ENCODE peak calls at places on chromosomes 4 and X, in ten cellular contexts. U, V, I, S, K, X, M, D, T and C are unnamed samples.

GRCh38 chr4:143270266-143270838 is 66.3 kb upstream of the GAB1 start:
- DNase-seq in U (no peak), V (no peak), I (peak; percentile 28), S (peak; percentile 20), K (no peak), X (no peak), M (no peak), D (no peak), T (no peak), C (no peak)

GRCh38 chr4:8612646-8613045 is 20.1 kb downstream of the CPZ start:
- DNase-seq in U (no peak), V (no peak), I (no peak), S (no peak), K (no peak), X (no peak), M (no peak), D (no peak), T (no peak), C (no peak)

GRCh38 chr4:187321741-187322140 is 598.1 kb upstream of the FAT1 start:
- DNase-seq in U (no peak), V (no peak), I (no peak), S (peak; percentile 13), K (no peak), X (no peak), M (no peak), D (no peak), T (no peak), C (no peak)

GRCh38 chrX:151402719-151403390 is 5.8 kb downstream of the VMA21 start:
- DNase-seq in U (no peak), V (no peak), I (no peak), S (no peak), K (no peak), X (no peak), M (no peak), D (no peak), T (no peak), C (no peak)

GRCh38 chrX:69309074-69309792 is 144.0 kb upstream of the PJA1 start:
- DNase-seq in U (no peak), V (no peak), I (no peak), S (no peak), K (no peak), X (no peak), M (no peak), D (no peak), T (no peak), C (no peak)

GRCh38 chr4:84977409-84977808 is 10.9 kb upstream of the WDFY3 start:
- DNase-seq in U (no peak), V (no peak), I (no peak), S (no peak), K (no peak), X (no peak), M (no peak), D (no peak), T (no peak), C (no peak)

GRCh38 chr4:47486306-47486705 is 1.2 kb downstream of the ATP10D start:
- DNase-seq in U (no peak), V (no peak), I (no peak), S (peak; percentile 36), K (no peak), X (no peak), M (no peak), D (no peak), T (peak; percentile 9), C (no peak)

GRCh38 chr4:41437264-41437566 is 100.7 kb upstream of the LIMCH1 start:
- DNase-seq in U (no peak), V (no peak), I (no peak), S (no peak), K (no peak), X (peak; percentile 66), M (no peak), D (no peak), T (no peak), C (no peak)

GRCh38 chrX:120281021-120281624 is 30.1 kb downstream of the TMEM255A start:
- DNase-seq in U (no peak), V (no peak), I (no peak), S (no peak), K (no peak), X (no peak), M (no peak), D (no peak), T (no peak), C (no peak)

GRCh38 chr4:3041192-3042142 is 32.9 kb downstream of the HTT-AS start:
- DNase-seq in U (peak; percentile 75), V (no peak), I (peak; percentile 71), S (peak; percentile 80), K (peak; percentile 60), X (peak; percentile 68), M (peak; percentile 18), D (no peak), T (peak; percentile 91), C (peak; percentile 68)

GRCh38 chr4:177182156-177182555 is 127.5 kb upstream of the NEIL3 start:
- DNase-seq in U (no peak), V (no peak), I (peak; percentile 95), S (peak; percentile 80), K (peak; percentile 85), X (no peak), M (no peak), D (no peak), T (no peak), C (no peak)

GRCh38 chr4:182286035-182286434 is 42.8 kb downstream of the TENM3 start:
- DNase-seq in U (no peak), V (no peak), I (peak; percentile 61), S (peak; percentile 61), K (no peak), X (no peak), M (no peak), D (peak; percentile 12), T (peak; percentile 58), C (no peak)

GRCh38 chr4:12689457-12689856 is 794.7 kb downstream of the RAB28 start:
- DNase-seq in U (no peak), V (no peak), I (no peak), S (no peak), K (no peak), X (no peak), M (no peak), D (no peak), T (no peak), C (no peak)